ENCODE peak calls at places on chromosomes 1 and 21, in five cellular contexts. One of them, this sample, is unnamed.
A peak's percentile ranks its signal among the peaks of the same experiment; 100 is the strongest.

GRCh38 chr1:18166929-18167328 is 59.3 kb downstream of the IGSF21 start:
- DNase-seq in endothelial cell of umbilical vein: no peak
- DNase-seq in neural progenitor cell: no peak
- DNase-seq in MM.1S: no peak
- DNase-seq in GM23248: no peak
- DNase-seq in this sample: no peak

GRCh38 chr21:34536311-34536710 is 24.3 kb upstream of the KCNE1 start:
- DNase-seq in MM.1S: no peak
- DNase-seq in neural progenitor cell: no peak
- DNase-seq in GM23248: no peak
- DNase-seq in endothelial cell of umbilical vein: no peak
- DNase-seq in this sample: no peak

GRCh38 chr1:5812295-5812694 is 179.9 kb downstream of the NPHP4 start:
- DNase-seq in MM.1S: no peak
- DNase-seq in endothelial cell of umbilical vein: no peak
- DNase-seq in neural progenitor cell: no peak
- DNase-seq in GM23248: no peak
- DNase-seq in this sample: no peak

GRCh38 chr21:44408226-44408625 is 47.1 kb upstream of the LRRC3 start:
- DNase-seq in MM.1S: no peak
- DNase-seq in GM23248: no peak
- DNase-seq in neural progenitor cell: peak; percentile 0
- DNase-seq in endothelial cell of umbilical vein: no peak
- DNase-seq in this sample: no peak

GRCh38 chr1:155126494-155127104 is 1.1 kb upstream of the EFNA1 start:
- DNase-seq in GM23248: peak; percentile 68
- DNase-seq in endothelial cell of umbilical vein: peak; percentile 29
- DNase-seq in MM.1S: no peak
- DNase-seq in neural progenitor cell: peak; percentile 63
- DNase-seq in this sample: peak; percentile 38

GRCh38 chr1:77281491-77282186 is at the start of gene AK5:
- DNase-seq in GM23248: peak; percentile 83
- DNase-seq in endothelial cell of umbilical vein: peak; percentile 59
- DNase-seq in MM.1S: no peak
- DNase-seq in neural progenitor cell: peak; percentile 86
- DNase-seq in this sample: peak; percentile 51

GRCh38 chr1:75725861-75726361 is 1.4 kb downstream of the ACADM start:
- DNase-seq in GM23248: peak; percentile 5
- DNase-seq in MM.1S: peak; percentile 17
- DNase-seq in endothelial cell of umbilical vein: no peak
- DNase-seq in neural progenitor cell: no peak
- DNase-seq in this sample: no peak

GRCh38 chr1:29161977-29162376 is 19.7 kb downstream of the SRSF4 start:
- DNase-seq in neural progenitor cell: no peak
- DNase-seq in endothelial cell of umbilical vein: no peak
- DNase-seq in GM23248: no peak
- DNase-seq in MM.1S: no peak
- DNase-seq in this sample: peak; percentile 45

GRCh38 chr21:14923468-14923867 is 141.3 kb downstream of the NRIP1 start:
- DNase-seq in neural progenitor cell: no peak
- DNase-seq in endothelial cell of umbilical vein: no peak
- DNase-seq in MM.1S: no peak
- DNase-seq in GM23248: peak; percentile 64
- DNase-seq in this sample: no peak

GRCh38 chr1:217469983-217470382 is 160.9 kb downstream of the GPATCH2 start:
- DNase-seq in MM.1S: no peak
- DNase-seq in neural progenitor cell: no peak
- DNase-seq in GM23248: no peak
- DNase-seq in endothelial cell of umbilical vein: no peak
- DNase-seq in this sample: no peak

GRCh38 chr1:33060579-33061083 is 20.3 kb upstream of the AZIN2 start:
- DNase-seq in neural progenitor cell: no peak
- DNase-seq in MM.1S: no peak
- DNase-seq in GM23248: peak; percentile 94
- DNase-seq in endothelial cell of umbilical vein: peak; percentile 28
- DNase-seq in this sample: no peak

GRCh38 chr1:71836899-71837298 is 445.4 kb downstream of the NEGR1 start:
- DNase-seq in endothelial cell of umbilical vein: no peak
- DNase-seq in MM.1S: no peak
- DNase-seq in neural progenitor cell: no peak
- DNase-seq in GM23248: no peak
- DNase-seq in this sample: no peak

GRCh38 chr1:193569096-193569495 is 382.7 kb upstream of the B3GALT2 start:
- DNase-seq in GM23248: no peak
- DNase-seq in endothelial cell of umbilical vein: peak; percentile 5
- DNase-seq in neural progenitor cell: no peak
- DNase-seq in MM.1S: no peak
- DNase-seq in this sample: no peak

GRCh38 chr1:151689494-151689893 is 27.1 kb downstream of the CELF3 start:
- DNase-seq in endothelial cell of umbilical vein: no peak
- DNase-seq in neural progenitor cell: no peak
- DNase-seq in MM.1S: no peak
- DNase-seq in GM23248: no peak
- DNase-seq in this sample: no peak

GRCh38 chr1:151693057-151693651 is 23.4 kb downstream of the CELF3 start:
- DNase-seq in neural progenitor cell: peak; percentile 64
- DNase-seq in endothelial cell of umbilical vein: peak; percentile 52
- DNase-seq in GM23248: peak; percentile 65
- DNase-seq in MM.1S: no peak
- DNase-seq in this sample: peak; percentile 45
- TF ChIP-seq EZH2 in neural progenitor cell: no peak
- TF ChIP-seq EZH2 in endothelial cell of umbilical vein: no peak
- TF ChIP-seq EZH2 in GM23248: no peak
- TF ChIP-seq EZH2 in MM.1S: no peak
- TF ChIP-seq EZH2 in this sample: no peak

DNA sequence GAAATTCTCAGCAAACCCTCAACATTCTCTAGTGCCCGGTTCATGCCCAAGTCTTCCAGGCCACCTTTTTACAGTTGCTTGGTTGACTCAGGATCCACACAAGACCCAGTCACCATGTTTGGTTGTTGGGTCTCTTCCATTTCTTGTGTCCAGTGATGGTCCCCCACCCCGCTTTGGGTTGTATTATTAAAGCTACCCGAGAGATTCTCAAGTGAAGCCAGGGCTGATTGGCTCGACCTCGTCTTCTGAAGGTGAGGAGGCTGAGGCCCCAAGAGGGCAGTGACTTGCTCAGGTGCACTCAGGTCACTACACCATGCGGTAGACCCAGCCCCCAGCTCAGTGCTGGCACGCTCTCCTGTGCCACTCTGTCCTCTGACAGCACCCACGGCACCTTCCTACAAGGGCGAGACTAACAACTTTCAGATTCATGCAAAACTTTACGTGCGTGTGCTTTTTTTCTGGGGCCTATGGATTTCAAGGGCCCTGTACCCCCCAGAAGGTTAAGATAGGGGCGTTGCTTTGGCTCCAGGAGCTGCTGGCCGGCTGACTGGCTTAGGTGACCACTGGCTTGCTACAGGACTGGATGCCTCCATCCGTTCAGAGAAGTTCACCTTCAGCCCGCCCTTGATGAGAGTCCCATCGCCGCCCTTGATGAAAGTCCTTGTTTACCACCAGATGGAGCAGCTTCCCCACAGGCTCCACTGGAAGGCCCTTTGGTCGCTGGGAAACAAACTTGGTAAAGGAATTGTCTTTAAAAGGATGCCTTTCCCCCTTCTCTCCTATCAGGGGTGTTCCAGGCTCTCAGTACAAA is 50.4 kb downstream of the CAPN9 start:
- DNase-seq in neural progenitor cell: peak; percentile 81
- DNase-seq in endothelial cell of umbilical vein: peak; percentile 50
- DNase-seq in MM.1S: peak; percentile 30
- DNase-seq in GM23248: peak; percentile 89
- DNase-seq in this sample: peak; percentile 66
- TF ChIP-seq EZH2 in neural progenitor cell: no peak
- TF ChIP-seq EZH2 in endothelial cell of umbilical vein: no peak
- TF ChIP-seq EZH2 in MM.1S: no peak
- TF ChIP-seq EZH2 in GM23248: no peak
- TF ChIP-seq EZH2 in this sample: no peak

GRCh38 chr1:27634982-27635362 is at the start of gene FGR:
- DNase-seq in MM.1S: no peak
- DNase-seq in GM23248: no peak
- DNase-seq in endothelial cell of umbilical vein: no peak
- DNase-seq in neural progenitor cell: no peak
- DNase-seq in this sample: no peak

GRCh38 chr1:27635410-27636142 is 591 bp upstream of the FGR start:
- DNase-seq in GM23248: no peak
- DNase-seq in MM.1S: no peak
- DNase-seq in endothelial cell of umbilical vein: no peak
- DNase-seq in neural progenitor cell: no peak
- DNase-seq in this sample: no peak

GRCh38 chr1:27633298-27633610 is 1.7 kb downstream of the FGR start:
- DNase-seq in MM.1S: no peak
- DNase-seq in neural progenitor cell: no peak
- DNase-seq in endothelial cell of umbilical vein: no peak
- DNase-seq in GM23248: no peak
- DNase-seq in this sample: no peak

GRCh38 chr1:27633640-27634165 is 1.3 kb downstream of the FGR start:
- DNase-seq in neural progenitor cell: no peak
- DNase-seq in endothelial cell of umbilical vein: no peak
- DNase-seq in MM.1S: no peak
- DNase-seq in GM23248: no peak
- DNase-seq in this sample: no peak

GRCh38 chr1:27634166-27634981 is 611 bp downstream of the FGR start:
- DNase-seq in endothelial cell of umbilical vein: peak; percentile 33
- DNase-seq in GM23248: peak; percentile 61
- DNase-seq in MM.1S: no peak
- DNase-seq in neural progenitor cell: peak; percentile 45
- DNase-seq in this sample: no peak
- TF ChIP-seq EZH2 in endothelial cell of umbilical vein: no peak
- TF ChIP-seq EZH2 in GM23248: no peak
- TF ChIP-seq EZH2 in MM.1S: no peak
- TF ChIP-seq EZH2 in neural progenitor cell: peak; percentile 92
- TF ChIP-seq EZH2 in this sample: no peak

GRCh38 chr21:41169258-41169576 is 1.3 kb downstream of the BACE2 start:
- DNase-seq in neural progenitor cell: no peak
- DNase-seq in GM23248: no peak
- DNase-seq in endothelial cell of umbilical vein: no peak
- DNase-seq in MM.1S: no peak
- DNase-seq in this sample: no peak
- TF ChIP-seq EZH2 in neural progenitor cell: no peak
- TF ChIP-seq EZH2 in GM23248: no peak
- TF ChIP-seq EZH2 in endothelial cell of umbilical vein: no peak
- TF ChIP-seq EZH2 in MM.1S: no peak
- TF ChIP-seq EZH2 in this sample: no peak

GRCh38 chr1:39695011-39695410 is 3.8 kb upstream of the HPCAL4 start:
- DNase-seq in MM.1S: no peak
- DNase-seq in neural progenitor cell: no peak
- DNase-seq in endothelial cell of umbilical vein: no peak
- DNase-seq in GM23248: no peak
- DNase-seq in this sample: no peak
- TF ChIP-seq EZH2 in MM.1S: no peak
- TF ChIP-seq EZH2 in neural progenitor cell: no peak
- TF ChIP-seq EZH2 in endothelial cell of umbilical vein: no peak
- TF ChIP-seq EZH2 in GM23248: no peak
- TF ChIP-seq EZH2 in this sample: no peak

GRCh38 chr1:243979396-243979795 is 71.7 kb upstream of the ZBTB18 start:
- DNase-seq in neural progenitor cell: no peak
- DNase-seq in endothelial cell of umbilical vein: no peak
- DNase-seq in GM23248: no peak
- DNase-seq in MM.1S: no peak
- DNase-seq in this sample: no peak
- TF ChIP-seq EZH2 in neural progenitor cell: no peak
- TF ChIP-seq EZH2 in endothelial cell of umbilical vein: no peak
- TF ChIP-seq EZH2 in GM23248: no peak
- TF ChIP-seq EZH2 in MM.1S: no peak
- TF ChIP-seq EZH2 in this sample: no peak

GRCh38 chr1:22711591-22712501 is 1.2 kb downstream of the EPHB2 start:
- DNase-seq in GM23248: peak; percentile 41
- DNase-seq in MM.1S: no peak
- DNase-seq in endothelial cell of umbilical vein: peak; percentile 48
- DNase-seq in neural progenitor cell: peak; percentile 47
- DNase-seq in this sample: no peak
- TF ChIP-seq EZH2 in GM23248: peak; percentile 62
- TF ChIP-seq EZH2 in MM.1S: no peak
- TF ChIP-seq EZH2 in endothelial cell of umbilical vein: no peak
- TF ChIP-seq EZH2 in neural progenitor cell: no peak
- TF ChIP-seq EZH2 in this sample: peak; percentile 67

GRCh38 chr1:156436319-156437043 is 64.1 kb downstream of the MEF2D start:
- DNase-seq in neural progenitor cell: peak; percentile 73
- DNase-seq in GM23248: peak; percentile 5
- DNase-seq in MM.1S: no peak
- DNase-seq in endothelial cell of umbilical vein: no peak
- DNase-seq in this sample: no peak
- TF ChIP-seq EZH2 in neural progenitor cell: peak; percentile 99
- TF ChIP-seq EZH2 in GM23248: peak; percentile 91
- TF ChIP-seq EZH2 in MM.1S: peak; percentile 94
- TF ChIP-seq EZH2 in endothelial cell of umbilical vein: peak; percentile 96
- TF ChIP-seq EZH2 in this sample: peak; percentile 92

This sample was measured in A673.